ENCODE peak calls at places on chromosome 1, in four cellular contexts. L is non-pigmented ciliary epithelial cell, X is NCI-H1048, U is NCI-H1417. O is an unnamed sample.

GRCh38 chr1:212401838-212402582 is 12.7 kb downstream of the PACC1 start:
- DNase-seq in L (peak), X (no peak), U (no peak), O (no peak)

GRCh38 chr1:86445919-86446318 is 21.9 kb downstream of the CLCA2 start:
- DNase-seq in L (no peak), X (no peak), U (no peak), O (no peak)

GRCh38 chr1:200238311-200238710 is 171.5 kb downstream of the ZNF281 start:
- DNase-seq in L (no peak), X (no peak), U (no peak), O (no peak)

GRCh38 chr1:213268221-213268620 is 217.2 kb downstream of the RPS6KC1 start:
- DNase-seq in L (peak), X (no peak), U (no peak), O (no peak)

GRCh38 chr1:41679531-41679930 is 195.0 kb upstream of the EDN2 start:
- DNase-seq in L (no peak), X (no peak), U (no peak), O (no peak)

GRCh38 chr1:94734963-94735899 is 84.9 kb upstream of the SLC44A3 start:
- DNase-seq in L (peak), X (no peak), U (no peak), O (peak)

GRCh38 chr1:44676484-44677200 is 2.1 kb downstream of the ARMH1 start:
- DNase-seq in L (no peak), X (no peak), U (no peak), O (no peak)

GRCh38 chr1:110967256-110967655 is 3.5 kb upstream of the LRIF1 start:
- DNase-seq in L (no peak), X (no peak), U (no peak), O (no peak)